ENCODE peak calls at places on chromosomes 12 and 14, in eight cellular contexts. V is spleen, S is tibial nerve, N is GM10248, K is hepatocyte, T is HFF-Myc, J is HL-60, G is fibroblast of pulmonary artery. Y is an unnamed sample.

GRCh38 chr12:129772463-129773169 is 131.2 kb downstream of the TMEM132D start:
- DNase-seq in S (no peak), N (no peak), G (peak), T (no peak), V (no peak), K (peak), J (no peak), Y (peak)

GRCh38 chr12:47216150-47216677 is 136.5 kb upstream of the AMIGO2 start:
- DNase-seq in G (no peak), K (no peak), T (no peak), N (peak), S (no peak), V (peak), J (peak), Y (no peak)

GRCh38 chr14:29805415-29806123 is 122.1 kb downstream of the PRKD1 start:
- DNase-seq in S (peak), T (peak), K (peak), J (no peak), G (peak), V (no peak), N (no peak), Y (peak)

GRCh38 chr14:22282429-22282828 is 306.6 kb downstream of the DAD1 start:
- DNase-seq in G (no peak), K (no peak), S (no peak), J (no peak), N (peak), V (no peak), T (no peak), Y (no peak)

GRCh38 chr12:76024942-76025600 is 6.5 kb downstream of the PHLDA1 start:
- DNase-seq in K (no peak), T (no peak), J (no peak), S (no peak), V (no peak), N (no peak), G (peak), Y (peak)

GRCh38 chr12:116910280-116910644 is 488 bp upstream of the FBXW8 start:
- DNase-seq in K (no peak), V (no peak), N (no peak), G (no peak), J (no peak), S (no peak), T (no peak), Y (no peak)

GRCh38 chr14:61260939-61261776 is 20.0 kb downstream of the TMEM30B start:
- DNase-seq in V (no peak), K (peak), S (no peak), T (peak), J (no peak), N (no peak), G (peak), Y (peak)

GRCh38 chr12:7994731-7995205 is 37.7 kb upstream of the FOXJ2 start:
- DNase-seq in K (peak), N (no peak), V (no peak), S (no peak), T (peak), J (no peak), G (peak), Y (peak)

GRCh38 chr12:52522346-52523011 is 2.3 kb upstream of the KRT5 start:
- DNase-seq in N (no peak), V (no peak), T (no peak), S (no peak), J (no peak), K (no peak), G (peak), Y (peak)

GRCh38 chr14:100225169-100225568 is 13.8 kb upstream of the YY1 start:
- DNase-seq in T (no peak), K (no peak), S (no peak), V (no peak), N (no peak), G (no peak), J (no peak), Y (no peak)

GRCh38 chr12:98406378-98406777 is 109.0 kb upstream of the TMPO start:
- DNase-seq in J (no peak), S (no peak), N (no peak), V (no peak), K (no peak), T (no peak), G (no peak), Y (no peak)

GRCh38 chr14:65926504-65926903 is 514.0 kb downstream of the FUT8 start:
- DNase-seq in K (no peak), N (no peak), V (no peak), G (no peak), T (no peak), J (no peak), S (no peak), Y (no peak)

GRCh38 chr14:106840258-106840657 is 1313.9 kb downstream of the TMEM121 start:
- DNase-seq in J (no peak), S (no peak), N (peak), T (no peak), V (no peak), K (no peak), G (no peak), Y (no peak)

GRCh38 chr14:68016243-68016914 is 196.8 kb downstream of the RAD51B start:
- DNase-seq in T (no peak), G (peak), N (no peak), J (no peak), V (no peak), S (no peak), K (no peak), Y (peak)

GRCh38 chr14:23550131-23550826 is 1.3 kb downstream of the ZFHX2 start:
- DNase-seq in N (no peak), K (no peak), G (no peak), S (no peak), J (no peak), T (no peak), V (no peak), Y (no peak)

GRCh38 chr12:28191690-28192089 is 1.4 kb downstream of the CCDC91 start:
- DNase-seq in S (no peak), V (no peak), N (no peak), G (peak), K (no peak), T (no peak), J (no peak), Y (peak)

GRCh38 chr12:43742106-43742505 is 16.5 kb downstream of the PUS7L start:
- DNase-seq in N (no peak), V (no peak), G (peak), J (no peak), S (no peak), T (peak), K (no peak), Y (peak)

GRCh38 chr12:94230357-94230905 is 82.1 kb downstream of the PLXNC1 start:
- DNase-seq in V (no peak), N (no peak), T (no peak), S (no peak), G (no peak), K (no peak), J (no peak), Y (peak)

GRCh38 chr12:124032265-124032886 is 59.4 kb downstream of the ZNF664 start:
- DNase-seq in J (no peak), V (no peak), K (peak), T (peak), S (no peak), G (peak), N (peak), Y (peak)

GRCh38 chr14:75723716-75724115 is 62.7 kb downstream of the TTLL5 start:
- DNase-seq in K (no peak), S (no peak), G (peak), V (no peak), J (no peak), N (no peak), T (no peak), Y (peak)

DNA sequence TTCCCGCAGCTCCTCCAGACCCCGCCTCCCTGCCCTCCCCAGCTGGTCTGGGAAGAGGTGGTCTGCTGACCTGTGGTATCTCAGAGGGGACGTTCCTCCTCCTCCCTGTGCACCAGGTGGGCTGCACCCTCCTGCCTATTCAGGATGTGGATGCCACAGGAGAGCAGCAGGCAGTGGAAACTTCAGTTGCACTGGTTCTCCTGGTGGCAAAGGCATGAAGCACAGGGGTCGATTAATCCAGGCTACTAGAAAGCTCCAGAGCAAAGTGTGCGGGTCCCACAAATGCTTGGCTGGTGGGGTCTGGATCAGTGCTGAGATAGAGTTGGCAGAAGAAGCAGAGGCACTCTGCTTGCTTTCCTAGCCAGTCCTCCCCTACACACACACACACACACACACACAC is 197.0 kb downstream of the SLC41A2 start:
- DNase-seq in N (no peak), V (no peak), G (no peak), K (no peak), J (no peak), S (no peak), T (no peak), Y (no peak)
- TF ChIP-seq CTCF in N (no peak), V (no peak), G (peak), K (no peak), J (no peak), S (no peak), T (peak), Y (peak)

GRCh38 chr12:53601296-53601847 is 24.8 kb downstream of the ATF7 start:
- DNase-seq in G (no peak), K (no peak), J (no peak), V (no peak), T (no peak), N (no peak), S (no peak), Y (no peak)

GRCh38 chr12:53596920-53597363 is 29.2 kb downstream of the ATF7 start:
- DNase-seq in S (no peak), V (no peak), K (no peak), J (no peak), N (no peak), G (peak), T (peak), Y (peak)

GRCh38 chr12:53600490-53601295 is 25.5 kb downstream of the ATF7 start:
- DNase-seq in S (no peak), V (no peak), K (no peak), J (no peak), N (no peak), T (no peak), G (no peak), Y (no peak)

GRCh38 chr12:53602176-53602942 is 23.8 kb downstream of the ATF7 start:
- DNase-seq in G (no peak), S (no peak), N (no peak), V (no peak), J (no peak), K (no peak), T (no peak), Y (no peak)

GRCh38 chr12:53599579-53599978 is 26.6 kb downstream of the ATF7 start:
- DNase-seq in T (no peak), K (no peak), J (no peak), N (no peak), S (no peak), V (no peak), G (no peak), Y (peak)
- TF ChIP-seq CTCF in T (no peak), K (no peak), J (no peak), N (no peak), S (no peak), V (no peak), G (no peak), Y (no peak)

DNA sequence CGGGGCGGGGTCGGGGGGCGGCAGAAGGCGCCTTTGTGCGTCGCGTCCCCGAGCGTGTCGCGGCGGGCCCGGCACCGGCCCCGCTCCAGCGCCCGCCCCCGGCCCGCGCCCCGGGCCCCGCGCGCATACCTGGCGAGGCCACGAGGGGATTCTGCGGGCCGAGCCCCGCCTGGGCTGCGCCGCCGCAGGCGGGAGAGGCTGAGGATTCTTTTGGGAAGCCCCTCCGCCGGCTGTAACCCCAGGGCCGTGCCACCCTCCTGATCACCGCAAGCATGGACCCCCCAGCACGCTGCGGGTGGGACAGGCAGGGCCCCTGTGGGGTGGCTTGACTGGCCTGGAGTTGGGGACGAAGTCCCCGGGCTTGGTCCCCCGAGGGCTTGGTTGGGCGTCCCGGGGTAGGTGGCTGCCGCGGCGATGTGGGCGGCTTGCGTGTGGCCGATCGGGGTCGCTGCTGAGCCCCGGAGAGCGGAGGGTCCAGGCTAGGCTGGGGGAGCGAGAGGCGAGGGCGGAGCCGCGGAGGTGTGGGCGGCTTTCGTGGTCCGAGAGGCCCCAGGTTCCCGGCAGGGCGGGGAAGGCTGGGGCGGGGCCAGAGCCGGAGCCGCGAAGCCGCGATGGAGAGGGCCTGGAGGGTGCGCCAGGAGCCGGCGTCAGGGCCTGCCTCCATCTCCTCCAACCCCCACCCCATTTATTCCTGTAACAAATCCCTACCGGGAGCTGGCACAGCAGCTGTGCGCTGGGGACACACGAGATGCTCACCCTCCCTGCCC is 28.4 kb upstream of the GPR132 start:
- DNase-seq in V (peak), J (peak), S (no peak), G (peak), K (peak), N (peak), T (no peak), Y (peak)
- TF ChIP-seq CTCF in V (peak), J (peak), S (no peak), G (peak), K (peak), N (peak), T (peak), Y (peak)

GRCh38 chr12:57744194-57744776 is 554 bp upstream of the TSPAN31 start:
- DNase-seq in S (peak), V (peak), T (no peak), G (peak), K (no peak), J (peak), N (peak), Y (no peak)
- TF ChIP-seq CTCF in S (no peak), V (no peak), T (no peak), G (no peak), K (no peak), J (no peak), N (no peak), Y (no peak)

GRCh38 chr12:57250956-57251355 is at the start of gene STAC3:
- DNase-seq in J (no peak), G (no peak), T (no peak), V (no peak), K (no peak), S (no peak), N (no peak), Y (no peak)

GRCh38 chr12:57247041-57247440 is 3.9 kb downstream of the STAC3 start:
- DNase-seq in N (no peak), V (no peak), K (no peak), T (no peak), J (no peak), S (no peak), G (no peak), Y (no peak)

GRCh38 chr12:57250541-57250940 is 446 bp downstream of the STAC3 start:
- DNase-seq in K (no peak), S (no peak), G (no peak), V (no peak), N (no peak), T (no peak), J (no peak), Y (no peak)

GRCh38 chr12:57244306-57244696 is 6.7 kb downstream of the STAC3 start:
- DNase-seq in N (no peak), K (no peak), G (no peak), T (no peak), S (no peak), V (no peak), J (no peak), Y (no peak)

GRCh38 chr12:57248934-57249742 is 1.8 kb downstream of the STAC3 start:
- DNase-seq in S (no peak), V (no peak), J (peak), G (no peak), K (no peak), N (peak), T (no peak), Y (no peak)
- TF ChIP-seq CTCF in S (no peak), V (no peak), J (no peak), G (no peak), K (no peak), N (no peak), T (no peak), Y (no peak)

Y was measured in choroid plexus epithelial cell.